ENCODE peak calls at places on chromosomes 12 and 14, in ten cellular contexts. S is B cell, G is progenitor cell of endocrine pancreas, H is cardiac fibroblast, O is AG09309, F is tibial nerve, J is Peyer's patch, X is fibroblast of pulmonary artery, K is PC-9, L is lower lobe of right lung. P is an unnamed sample.

GRCh38 chr12:118036672-118037411 is 20.3 kb downstream of the RFC5 start:
- DNase-seq in S (no peak), G (no peak), H (no peak), O (no peak), F (no peak), J (no peak), X (no peak), K (no peak), L (no peak), P (no peak)

GRCh38 chr12:117622741-117623140 is 261.3 kb upstream of the NOS1 start:
- DNase-seq in S (no peak), G (no peak), H (no peak), O (no peak), F (no peak), J (no peak), X (no peak), K (no peak), L (no peak), P (no peak)

GRCh38 chr12:21502164-21502496 is 541 bp downstream of the GOLT1B start:
- DNase-seq in S (no peak), G (no peak), H (peak), O (no peak), F (no peak), J (peak), X (peak), K (no peak), L (peak), P (no peak)

GRCh38 chr14:67674480-67675218 is at the start of gene VTI1B:
- DNase-seq in S (peak), G (peak), H (peak), O (no peak), F (peak), J (peak), X (peak), K (peak), L (peak), P (peak)

GRCh38 chr12:1828863-1829262 is 8.5 kb downstream of the LRTM2 start:
- DNase-seq in S (no peak), G (no peak), H (no peak), O (no peak), F (no peak), J (no peak), X (no peak), K (no peak), L (peak), P (no peak)

GRCh38 chr12:1297206-1297605 is 297.2 kb downstream of the FBXL14 start:
- DNase-seq in S (no peak), G (no peak), H (peak), O (peak), F (no peak), J (no peak), X (peak), K (no peak), L (no peak), P (no peak)

GRCh38 chr14:22794533-22794932 is 20.7 kb downstream of the SLC7A7 start:
- DNase-seq in S (peak), G (no peak), H (no peak), O (no peak), F (no peak), J (peak), X (no peak), K (no peak), L (no peak), P (no peak)

GRCh38 chr12:77231548-77231947 is 166.2 kb upstream of the E2F7 start:
- DNase-seq in S (no peak), G (no peak), H (peak), O (peak), F (peak), J (peak), X (peak), K (no peak), L (peak), P (no peak)

GRCh38 chr12:3200032-3200617 is 122.9 kb downstream of the TSPAN9 start:
- DNase-seq in S (peak), G (peak), H (peak), O (no peak), F (no peak), J (no peak), X (peak), K (no peak), L (no peak), P (peak)

GRCh38 chr12:54213084-54213483 is 24.3 kb upstream of the SMUG1 start:
- DNase-seq in S (no peak), G (no peak), H (no peak), O (no peak), F (no peak), J (no peak), X (no peak), K (no peak), L (no peak), P (no peak)

GRCh38 chr14:56846970-56847928 is 37.0 kb upstream of the OTX2 start:
- DNase-seq in S (no peak), G (no peak), H (no peak), O (no peak), F (no peak), J (no peak), X (no peak), K (no peak), L (no peak), P (no peak)

GRCh38 chr12:102642199-102642598 is 161.8 kb upstream of the IGF1 start:
- DNase-seq in S (no peak), G (no peak), H (peak), O (peak), F (no peak), J (no peak), X (peak), K (no peak), L (no peak), P (no peak)

GRCh38 chr14:90755661-90756304 is 60.4 kb downstream of the TTC7B start:
- DNase-seq in S (no peak), G (no peak), H (peak), O (no peak), F (no peak), J (no peak), X (no peak), K (no peak), L (no peak), P (no peak)

GRCh38 chr14:50023671-50024490 is 92.5 kb downstream of the VCPKMT start:
- DNase-seq in S (no peak), G (no peak), H (peak), O (peak), F (no peak), J (no peak), X (peak), K (no peak), L (no peak), P (no peak)

GRCh38 chr12:125105600-125105999 is 40.4 kb downstream of the AACS start:
- DNase-seq in S (no peak), G (no peak), H (no peak), O (no peak), F (no peak), J (no peak), X (no peak), K (no peak), L (no peak), P (no peak)

GRCh38 chr12:117037296-117038022 is 61.8 kb downstream of the TESC start:
- DNase-seq in S (no peak), G (no peak), H (no peak), O (no peak), F (no peak), J (no peak), X (no peak), K (no peak), L (no peak), P (no peak)

GRCh38 chr12:124720687-124721500 is 142.8 kb downstream of the SCARB1 start:
- DNase-seq in S (no peak), G (no peak), H (peak), O (no peak), F (no peak), J (no peak), X (peak), K (no peak), L (no peak), P (no peak)

GRCh38 chr14:68340262-68340661 is 452.6 kb downstream of the ZFP36L1 start:
- DNase-seq in S (no peak), G (no peak), H (no peak), O (no peak), F (no peak), J (no peak), X (no peak), K (no peak), L (no peak), P (no peak)

GRCh38 chr12:123398177-123398916 is 14.4 kb downstream of the KMT5A start:
- DNase-seq in S (no peak), G (no peak), H (peak), O (peak), F (peak), J (peak), X (peak), K (no peak), L (no peak), P (no peak)

GRCh38 chr14:34081576-34082136 is 130.8 kb upstream of the EGLN3 start:
- DNase-seq in S (no peak), G (no peak), H (peak), O (no peak), F (no peak), J (no peak), X (peak), K (peak), L (no peak), P (no peak)

GRCh38 chr12:6684609-6685008 is 4.6 kb downstream of the ZNF384 start:
- DNase-seq in S (no peak), G (no peak), H (peak), O (no peak), F (peak), J (no peak), X (peak), K (peak), L (no peak), P (peak)

GRCh38 chr12:67388331-67389163 is 119.4 kb downstream of the CAND1 start:
- DNase-seq in S (no peak), G (no peak), H (no peak), O (no peak), F (no peak), J (no peak), X (no peak), K (no peak), L (no peak), P (peak)

GRCh38 chr14:99688629-99689028 is 4.5 kb downstream of the CYP46A1 start:
- DNase-seq in S (no peak), G (no peak), H (no peak), O (no peak), F (no peak), J (peak), X (no peak), K (no peak), L (no peak), P (no peak)

GRCh38 chr12:54968181-54968730 is 16.3 kb downstream of the TESPA1 start:
- DNase-seq in S (no peak), G (no peak), H (no peak), O (no peak), F (no peak), J (no peak), X (no peak), K (no peak), L (no peak), P (no peak)

GRCh38 chr14:63383776-63384367 is 65.1 kb upstream of the GPHB5 start:
- DNase-seq in S (no peak), G (no peak), H (no peak), O (no peak), F (no peak), J (no peak), X (no peak), K (no peak), L (no peak), P (no peak)

GRCh38 chr12:123064885-123065619 is 84.6 kb downstream of the ARL6IP4 start:
- DNase-seq in S (no peak), G (no peak), H (no peak), O (no peak), F (no peak), J (no peak), X (no peak), K (no peak), L (no peak), P (no peak)

GRCh38 chr12:5456906-5457305 is 25.0 kb downstream of the NTF3 start:
- DNase-seq in S (no peak), G (no peak), H (peak), O (peak), F (no peak), J (no peak), X (peak), K (no peak), L (no peak), P (peak)

GRCh38 chr12:65948320-65949008 is 124.2 kb downstream of the HMGA2 start:
- DNase-seq in S (no peak), G (no peak), H (peak), O (peak), F (peak), J (no peak), X (peak), K (no peak), L (peak), P (no peak)

GRCh38 chr14:61475316-61475715 is 153.9 kb downstream of the PRKCH start:
- DNase-seq in S (no peak), G (no peak), H (peak), O (no peak), F (no peak), J (no peak), X (peak), K (peak), L (no peak), P (no peak)

DNA sequence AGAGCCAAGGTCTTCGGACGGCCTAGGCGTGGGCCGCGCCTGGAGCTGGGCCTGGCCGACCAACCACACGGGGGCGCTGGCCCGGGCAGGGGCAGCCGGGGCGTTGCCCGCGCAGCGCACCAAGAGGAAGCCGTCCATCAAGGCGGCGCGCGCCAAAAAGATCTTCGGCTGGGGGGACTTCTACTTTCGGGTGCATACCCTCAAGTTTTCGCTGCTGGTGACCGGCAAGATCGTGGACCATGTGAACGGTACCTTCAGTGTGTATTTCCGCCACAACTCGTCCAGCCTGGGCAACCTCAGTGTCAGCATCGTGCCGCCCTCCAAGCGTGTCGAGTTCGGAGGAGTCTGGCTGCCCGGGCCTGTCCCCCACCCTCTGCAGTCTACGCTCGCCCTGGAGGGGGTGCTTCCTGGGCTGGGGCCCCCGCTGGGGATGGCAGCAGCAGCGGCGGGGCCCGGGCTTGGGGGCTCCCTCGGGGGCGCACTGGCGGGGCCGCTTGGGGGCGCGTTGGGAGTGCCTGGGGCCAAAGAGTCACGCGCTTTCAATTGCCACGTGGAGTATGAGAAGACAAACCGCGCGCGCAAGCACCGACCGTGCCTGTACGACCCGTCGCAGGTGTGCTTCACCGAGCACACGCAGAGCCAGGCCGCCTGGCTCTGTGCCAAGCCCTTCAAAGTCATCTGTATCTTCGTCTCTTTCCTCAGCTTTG is 4.4 kb upstream of the SHMT2 start:
- DNase-seq in S (peak), G (no peak), H (no peak), O (no peak), F (no peak), J (peak), X (no peak), K (no peak), L (peak), P (peak)
- TF ChIP-seq CTCF in S (peak), G (peak), H (no peak), O (peak), F (peak), J (peak), X (peak), K (no peak), L (peak), P (peak)

GRCh38 chr12:132761911-132762583 is 415 bp upstream of the ANKLE2 start:
- DNase-seq in S (peak), G (peak), H (peak), O (peak), F (peak), J (peak), X (peak), K (peak), L (peak), P (peak)
- TF ChIP-seq CTCF in S (peak), G (peak), H (peak), O (no peak), F (peak), J (no peak), X (no peak), K (no peak), L (peak), P (no peak)

DNA sequence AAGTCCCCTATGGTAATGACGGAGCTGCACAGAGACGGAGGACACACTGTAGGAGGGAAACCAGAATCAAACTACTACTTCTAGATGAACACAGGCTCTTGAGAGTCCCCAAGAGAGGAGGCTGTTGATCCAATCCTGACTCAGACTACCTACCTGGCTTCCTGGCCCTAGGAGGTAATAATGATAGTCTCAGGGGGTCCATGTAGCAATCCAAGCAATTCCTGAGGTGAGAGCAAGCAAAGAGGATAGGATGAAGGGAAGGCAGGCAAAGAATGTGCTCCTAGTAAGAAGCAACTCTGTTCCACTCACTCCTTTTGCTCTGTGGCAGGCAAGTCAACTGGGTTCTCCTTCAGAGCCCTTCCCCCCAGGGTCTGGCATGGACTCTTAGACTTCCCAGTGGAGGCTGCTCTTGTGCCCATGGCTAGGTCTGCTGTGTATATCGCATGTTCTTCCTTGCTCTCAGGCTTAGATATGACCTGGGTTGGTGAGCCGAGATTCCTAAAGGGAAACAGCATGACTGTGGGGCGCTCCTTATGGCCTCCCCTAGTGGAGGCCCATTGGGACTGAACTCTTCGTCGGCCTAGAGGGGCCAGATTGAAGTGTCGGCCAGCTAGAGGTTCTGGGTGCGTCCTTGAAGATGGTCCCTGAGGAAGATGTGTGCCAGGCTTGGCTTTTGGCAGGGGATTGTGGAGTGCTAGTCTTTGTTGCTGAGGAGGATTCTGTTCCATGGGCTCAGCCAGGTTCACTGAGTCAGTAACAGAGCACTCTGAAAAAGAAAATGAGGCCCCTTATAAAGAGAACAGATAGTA is 2.1 kb downstream of the TINF2 start:
- DNase-seq in S (no peak), G (no peak), H (no peak), O (no peak), F (no peak), J (no peak), X (no peak), K (no peak), L (no peak), P (no peak)
- TF ChIP-seq CTCF in S (no peak), G (no peak), H (no peak), O (no peak), F (no peak), J (no peak), X (no peak), K (no peak), L (no peak), P (no peak)

GRCh38 chr12:105944628-105945027 is 194.1 kb downstream of the NUAK1 start:
- DNase-seq in S (no peak), G (no peak), H (no peak), O (no peak), F (no peak), J (no peak), X (no peak), K (no peak), L (no peak), P (no peak)

GRCh38 chr12:105945935-105946334 is 192.8 kb downstream of the NUAK1 start:
- DNase-seq in S (no peak), G (no peak), H (no peak), O (no peak), F (no peak), J (no peak), X (no peak), K (no peak), L (no peak), P (no peak)

GRCh38 chr12:105948331-105948730 is 190.4 kb downstream of the NUAK1 start:
- DNase-seq in S (no peak), G (no peak), H (peak), O (peak), F (peak), J (no peak), X (peak), K (peak), L (no peak), P (no peak)

GRCh38 chr12:105947906-105948305 is 190.8 kb downstream of the NUAK1 start:
- DNase-seq in S (no peak), G (no peak), H (no peak), O (no peak), F (no peak), J (no peak), X (no peak), K (no peak), L (no peak), P (no peak)

DNA sequence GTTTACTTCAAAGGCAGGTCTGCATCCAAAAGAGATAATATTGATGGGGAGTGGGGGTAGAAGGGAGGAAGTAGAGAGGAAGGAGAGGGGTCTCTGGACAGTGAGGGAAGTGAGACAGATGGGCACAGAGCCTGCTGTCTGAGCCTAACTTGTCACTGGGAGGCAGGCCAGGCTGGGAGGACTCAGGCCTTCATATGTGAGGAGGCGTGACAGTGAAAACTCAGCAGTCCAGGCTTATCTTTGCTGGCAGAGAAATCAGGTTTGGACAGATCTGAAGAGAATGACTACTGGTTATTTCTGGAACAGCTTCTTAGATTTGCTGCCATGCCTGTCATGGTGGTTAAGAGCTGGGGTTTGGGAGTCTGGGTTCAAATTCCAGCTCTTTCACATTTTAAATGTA is 192.2 kb downstream of the NUAK1 start:
- DNase-seq in S (no peak), G (no peak), H (no peak), O (no peak), F (no peak), J (no peak), X (peak), K (no peak), L (no peak), P (no peak)
- TF ChIP-seq CTCF in S (no peak), G (no peak), H (no peak), O (no peak), F (no peak), J (no peak), X (no peak), K (no peak), L (no peak), P (no peak)

DNA sequence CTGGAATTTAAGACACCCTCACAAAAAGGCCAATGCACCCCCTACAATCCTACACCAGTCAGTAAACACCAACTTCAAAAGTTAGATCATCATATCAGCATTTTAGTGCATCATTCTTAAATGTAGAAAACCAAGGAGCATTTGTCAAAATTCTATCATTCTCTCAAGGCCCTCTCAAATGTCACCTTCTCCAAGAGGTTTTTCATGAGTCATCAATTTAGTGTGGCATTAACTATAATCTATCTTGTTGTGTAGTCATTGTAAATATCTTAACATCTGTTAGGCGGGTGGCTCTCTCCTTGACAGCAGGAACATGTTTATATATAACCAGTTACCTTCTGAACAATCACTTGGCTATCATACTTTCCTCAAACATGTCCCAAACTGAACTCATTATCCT is 62.1 kb upstream of the G2E3 start:
- DNase-seq in S (no peak), G (no peak), H (no peak), O (no peak), F (no peak), J (no peak), X (no peak), K (no peak), L (no peak), P (no peak)
- TF ChIP-seq CTCF in S (no peak), G (no peak), H (no peak), O (no peak), F (no peak), J (no peak), X (no peak), K (no peak), L (no peak), P (no peak)

DNA sequence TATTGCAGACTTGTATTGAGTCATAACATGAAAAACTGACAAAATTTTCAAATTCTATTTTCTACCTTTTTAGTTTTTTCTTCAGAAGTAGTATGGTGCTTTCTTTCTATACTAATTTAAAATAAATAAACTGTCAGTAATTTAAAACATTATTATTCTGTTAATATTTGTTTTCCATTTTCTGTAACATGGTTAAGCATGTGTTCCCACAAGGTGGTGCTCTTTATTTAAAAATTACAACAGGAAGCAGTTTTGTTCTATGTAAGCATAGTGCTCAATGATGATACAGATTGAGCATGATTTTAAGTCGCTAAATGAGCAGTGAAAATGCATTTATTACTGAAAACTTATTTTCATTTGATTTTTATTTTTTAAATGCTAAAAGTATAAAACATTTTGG is 114.6 kb downstream of the PPFIA2 start:
- DNase-seq in S (no peak), G (no peak), H (peak), O (no peak), F (no peak), J (no peak), X (peak), K (peak), L (no peak), P (no peak)
- TF ChIP-seq CTCF in S (no peak), G (peak), H (peak), O (peak), F (peak), J (peak), X (peak), K (peak), L (peak), P (peak)